ENCODE peak calls at places on chromosomes 11 and 22, in four cellular contexts. M is HepG2, X is K562, V is GM12878. H is an unnamed sample.

GRCh38 chr22:38762607-38763006 is 6.8 kb upstream of the SUN2 start:
- DNase-seq in X (no peak), M (no peak), V (no peak), H (no peak)

GRCh38 chr11:115193931-115194797 is 310.1 kb downstream of the CADM1 start:
- DNase-seq in X (no peak), M (peak), V (peak), H (no peak)

GRCh38 chr11:113796663-113797259 is 17.2 kb downstream of the CLDN25 start:
- DNase-seq in V (no peak), X (peak), M (peak), H (peak)

GRCh38 chr22:33321466-33321865 is 263.3 kb upstream of the SYN3 start:
- DNase-seq in X (no peak), V (peak), M (no peak), H (no peak)

GRCh38 chr11:111465400-111465799 is 46.8 kb downstream of the BTG4 start:
- DNase-seq in M (no peak), V (no peak), X (no peak), H (no peak)

GRCh38 chr11:6096417-6096816 is 11.1 kb upstream of the OR56B4 start:
- DNase-seq in V (no peak), M (no peak), X (no peak), H (no peak)

GRCh38 chr22:32799516-32799915 is 2.0 kb upstream of the TIMP3 start:
- DNase-seq in M (no peak), V (no peak), X (no peak), H (no peak)

GRCh38 chr11:67644042-67644441 is 4.5 kb upstream of the TBX10 start:
- DNase-seq in V (no peak), X (peak), M (peak), H (no peak)

GRCh38 chr22:26002456-26002855 is 166.8 kb upstream of the SEZ6L start:
- DNase-seq in V (no peak), M (no peak), X (no peak), H (no peak)

GRCh38 chr22:35076648-35077047 is 10.7 kb downstream of the ISX start:
- DNase-seq in M (no peak), X (no peak), V (no peak), H (no peak)

GRCh38 chr22:25497269-25497668 is 67.2 kb upstream of the GRK3 start:
- DNase-seq in M (no peak), V (no peak), X (peak), H (no peak)

GRCh38 chr11:67438121-67438902 is 830 bp upstream of the PTPRCAP start:
- DNase-seq in M (no peak), V (no peak), X (no peak), H (no peak)

GRCh38 chr22:42076764-42077485 is 2.6 kb upstream of the SMDT1 start:
- DNase-seq in M (no peak), V (no peak), X (no peak), H (no peak)

GRCh38 chr11:11969380-11970215 is 38.8 kb downstream of the DKK3 start:
- DNase-seq in X (no peak), V (no peak), M (no peak), H (no peak)

GRCh38 chr11:73538381-73538872 is 59.5 kb downstream of the FAM168A start:
- DNase-seq in X (no peak), M (no peak), V (peak), H (no peak)

GRCh38 chr11:121437018-121437685 is 15.0 kb upstream of the SORL1 start:
- DNase-seq in V (no peak), M (no peak), X (no peak), H (no peak)

GRCh38 chr11:30406978-30407762 is 84.3 kb downstream of the ARL14EP start:
- DNase-seq in X (no peak), M (peak), V (no peak), H (no peak)
- TF ChIP-seq FOXM1 in X (no peak), M (no peak), V (no peak), H (no peak)

GRCh38 chr11:65107751-65108468 is 3.8 kb upstream of the TM7SF2 start:
- DNase-seq in V (no peak), M (no peak), X (no peak), H (no peak)
- TF ChIP-seq TARDBP in V (no peak), M (no peak), X (no peak), H (no peak)

GRCh38 chr11:46285594-46286033 is 8.2 kb downstream of the CREB3L1 start:
- DNase-seq in X (no peak), V (no peak), M (no peak), H (no peak)
- TF ChIP-seq FOXM1 in X (no peak), V (no peak), M (no peak), H (no peak)

DNA sequence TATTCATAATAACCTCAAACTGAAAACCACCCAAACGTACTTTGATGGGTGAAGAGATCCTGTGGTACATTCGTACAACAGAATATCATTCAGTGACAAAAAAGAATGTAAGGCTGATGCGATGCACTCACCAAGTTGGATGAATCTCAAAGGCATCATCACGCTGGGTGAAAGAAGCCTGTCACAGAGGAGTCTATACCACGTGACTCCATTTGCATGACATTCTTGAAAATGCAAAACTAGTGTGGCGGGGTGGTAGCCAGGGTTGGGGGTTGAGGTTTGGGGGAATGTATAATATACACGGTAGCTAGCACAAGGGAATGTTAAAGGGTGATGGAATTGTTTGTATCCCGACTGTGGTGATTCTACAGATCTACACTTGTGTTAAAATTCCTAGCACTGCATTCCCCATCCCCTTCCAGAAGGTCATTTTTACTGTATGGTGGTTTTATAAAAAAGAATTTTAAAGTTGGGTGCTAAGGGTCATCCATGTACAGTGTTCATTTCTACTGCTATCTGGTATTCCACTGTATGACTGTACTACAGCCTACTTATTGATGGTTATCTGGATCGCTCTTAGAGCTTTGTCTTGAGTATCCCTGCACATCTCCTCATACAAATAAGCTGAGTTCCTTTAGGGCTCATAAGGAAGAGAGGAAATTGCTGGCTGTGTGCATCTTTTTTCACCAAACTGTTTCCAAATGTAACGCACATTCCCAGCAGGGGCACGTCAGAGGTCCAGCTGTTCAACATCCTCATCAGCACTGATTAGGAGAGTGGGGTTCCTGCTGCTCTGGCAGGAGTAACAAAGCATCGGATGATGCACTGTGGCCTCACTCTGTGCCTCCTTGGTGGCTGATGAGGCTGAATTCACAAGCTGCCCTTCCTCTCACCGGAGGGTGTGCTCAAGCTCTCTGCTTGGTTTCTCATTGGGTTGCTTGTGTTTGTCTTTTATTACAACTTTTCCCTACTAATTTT is 35.2 kb upstream of the SLC25A1 start:
- DNase-seq in M (no peak), V (no peak), X (peak), H (no peak)
- TF ChIP-seq TARDBP in M (no peak), V (no peak), X (no peak), H (no peak)

DNA sequence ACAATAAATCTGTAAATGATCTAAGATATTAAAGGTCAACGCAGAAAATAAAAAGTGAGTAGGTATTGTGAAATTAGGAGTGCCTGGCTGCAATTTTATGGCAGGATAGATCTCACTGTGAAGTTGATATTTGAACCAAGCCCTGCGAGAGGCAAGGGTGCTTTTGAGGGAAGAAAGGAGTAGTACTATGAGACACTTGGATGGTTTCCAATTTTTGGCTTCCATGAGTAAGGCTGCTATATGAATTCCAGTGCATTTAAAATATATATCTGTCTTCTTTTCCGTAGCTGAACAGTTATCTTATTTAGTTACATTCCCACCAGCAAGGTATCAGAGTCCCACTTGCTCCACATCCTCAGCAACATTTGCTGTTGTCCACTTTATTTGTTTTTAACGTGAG is 720.0 kb upstream of the CNTN5 start:
- DNase-seq in M (no peak), X (no peak), V (no peak), H (no peak)
- TF ChIP-seq FOXM1 in M (no peak), X (no peak), V (no peak), H (no peak)

GRCh38 chr11:107836811-107837210 is 21.8 kb downstream of the SLC35F2 start:
- DNase-seq in V (no peak), M (no peak), X (no peak), H (no peak)
- TF ChIP-seq TARDBP in V (no peak), M (no peak), X (no peak), H (no peak)

GRCh38 chr11:116375221-116375620 is 397.6 kb downstream of the BUD13 start:
- DNase-seq in X (no peak), V (no peak), M (peak), H (no peak)

GRCh38 chr11:116373545-116373944 is 399.2 kb downstream of the BUD13 start:
- DNase-seq in M (no peak), X (no peak), V (no peak), H (no peak)

GRCh38 chr11:116374085-116374484 is 398.7 kb downstream of the BUD13 start:
- DNase-seq in X (no peak), M (no peak), V (no peak), H (no peak)

GRCh38 chr11:116371146-116371545 is 401.6 kb downstream of the BUD13 start:
- DNase-seq in V (no peak), X (no peak), M (no peak), H (no peak)

DNA sequence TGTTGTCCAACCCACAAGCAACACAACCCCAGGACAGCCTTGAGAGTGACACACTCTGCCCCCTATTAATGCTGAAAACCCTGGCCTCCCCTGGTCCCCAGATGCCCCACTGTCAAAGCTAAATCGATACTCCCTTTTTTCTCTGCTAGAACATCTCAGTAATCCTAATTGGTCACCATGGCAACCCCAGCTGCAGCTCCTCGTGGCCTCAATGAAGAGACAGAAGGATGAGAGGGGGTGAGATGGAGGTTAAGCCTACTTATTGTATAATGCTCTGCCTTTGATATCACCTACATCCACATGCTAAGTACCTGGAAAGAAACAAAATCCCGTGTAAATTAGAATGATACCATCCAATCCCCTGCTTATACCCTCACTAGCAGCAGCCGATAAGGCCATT is 399.7 kb downstream of the BUD13 start:
- DNase-seq in V (no peak), M (no peak), X (no peak), H (no peak)
- TF ChIP-seq FOXM1 in V (no peak), M (no peak), X (no peak), H (no peak)

GRCh38 chr11:74932797-74933196 is 16.1 kb downstream of the XRRA1 start:
- DNase-seq in V (no peak), M (no peak), X (no peak), H (no peak)

GRCh38 chr11:74932169-74932568 is 16.7 kb downstream of the XRRA1 start:
- DNase-seq in X (no peak), V (no peak), M (no peak), H (no peak)

GRCh38 chr11:74927496-74927895 is 21.4 kb downstream of the XRRA1 start:
- DNase-seq in V (no peak), X (no peak), M (no peak), H (no peak)

GRCh38 chr11:74926304-74927030 is 22.4 kb downstream of the XRRA1 start:
- DNase-seq in X (no peak), V (no peak), M (no peak), H (no peak)

GRCh38 chr11:74929431-74930363 is 19.2 kb downstream of the XRRA1 start:
- DNase-seq in X (peak), M (peak), V (peak), H (peak)
- TF ChIP-seq TARDBP in X (no peak), M (no peak), V (no peak), H (no peak)